ENCODE peak calls at places on chromosomes 13 and 19, in nine cellular contexts. B is breast epithelium; X is esophagus muscularis mucosa; E is CD8-positive, alpha-beta T cell; G is bronchial epithelial cell; Z is endodermal cell; N is tibial artery; F is aorta; W is neuronal stem cell. A is an unnamed sample.

GRCh38 chr19:46383846-46384245 is 29.5 kb downstream of the CCDC8 start:
- DNase-seq in N (no peak), X (no peak), E (no peak), B (no peak), F (no peak), W (no peak), G (no peak), Z (peak; percentile 32), A (no peak)

GRCh38 chr13:100398360-100398759 is 190.2 kb downstream of the GGACT start:
- DNase-seq in W (no peak), G (no peak), E (no peak), F (no peak), B (no peak), X (no peak), Z (no peak), N (no peak), A (no peak)

GRCh38 chr19:13790354-13790753 is 4.9 kb upstream of the ZSWIM4 start:
- DNase-seq in X (no peak), G (no peak), N (no peak), W (no peak), F (no peak), Z (no peak), E (peak; percentile 20), B (no peak), A (no peak)

GRCh38 chr13:63741029-63741813 is 2325.6 kb upstream of the PCDH20 start:
- DNase-seq in B (no peak), G (no peak), W (no peak), E (no peak), F (no peak), X (peak; percentile 75), Z (no peak), N (peak; percentile 52), A (no peak)

GRCh38 chr13:25978961-25979360 is 72.9 kb downstream of the SHISA2 start:
- DNase-seq in F (no peak), N (no peak), Z (no peak), X (no peak), G (no peak), E (no peak), W (no peak), B (no peak), A (no peak)

GRCh38 chr13:22866221-22866620 is 314.6 kb upstream of the SGCG start:
- DNase-seq in F (no peak), N (no peak), B (no peak), E (no peak), X (no peak), W (no peak), G (no peak), Z (no peak), A (no peak)

GRCh38 chr19:49851456-49852259 is 699 bp downstream of the PTOV1 start:
- DNase-seq in W (no peak), N (no peak), E (peak; percentile 33), Z (peak; percentile 90), B (no peak), F (no peak), X (no peak), G (no peak), A (no peak)

GRCh38 chr13:40120288-40120687 is 464.8 kb downstream of the COG6 start:
- DNase-seq in F (no peak), G (peak; percentile 6), B (no peak), N (no peak), Z (no peak), W (no peak), E (no peak), X (no peak), A (peak; percentile 25)

GRCh38 chr13:32178763-32179162 is 136.4 kb downstream of the ZAR1L start:
- DNase-seq in N (no peak), X (no peak), G (no peak), B (no peak), F (no peak), W (no peak), Z (no peak), E (no peak), A (no peak)

GRCh38 chr13:21616880-21617279 is 12.9 kb upstream of the MICU2 start:
- DNase-seq in E (no peak), W (no peak), Z (no peak), X (no peak), N (no peak), B (no peak), G (no peak), F (no peak), A (no peak)

GRCh38 chr13:109787135-109787954 is 962 bp upstream of the IRS2 start:
- DNase-seq in G (no peak), Z (peak; percentile 86), E (peak; percentile 35), X (peak; percentile 92), W (peak; percentile 69), B (no peak), F (no peak), N (no peak), A (peak; percentile 49)

GRCh38 chr19:3027981-3028304 is 1.1 kb downstream of the TLE2 start:
- DNase-seq in G (no peak), B (no peak), F (no peak), Z (no peak), X (no peak), N (no peak), E (no peak), W (no peak), A (no peak)
- H3K27me3 ChIP-seq in G (peaks cover 11% of the 10 kb centered on the region), B (no peaks in the 10 kb centered on the region), F (no peaks in the 10 kb centered on the region), Z (peaks cover 27% of the 10 kb centered on the region), X (no peaks in the 10 kb centered on the region), N (peaks cover 74% of the 10 kb centered on the region), E (no peaks in the 10 kb centered on the region), W (peaks cover 77% of the 10 kb centered on the region), A (peaks cover 4% of the 10 kb centered on the region)

DNA sequence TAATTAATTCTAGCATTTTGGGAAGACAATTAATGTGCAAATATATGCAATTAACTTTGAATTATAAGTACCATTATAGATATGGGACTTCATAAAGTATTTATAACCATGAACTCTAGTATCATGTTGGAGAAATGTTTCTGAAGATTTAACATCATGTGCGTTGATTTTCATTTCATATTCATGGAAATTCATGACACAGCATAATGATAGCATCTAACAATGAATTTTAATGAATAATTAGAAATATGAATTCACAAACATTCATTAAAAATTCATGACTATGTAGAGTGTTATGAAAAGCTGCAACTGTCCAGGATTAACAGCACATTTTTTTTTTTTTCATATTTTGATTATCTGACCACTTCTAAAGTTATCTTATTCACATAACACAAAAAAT is 70.1 kb upstream of the KLHL1 start:
- DNase-seq in X (no peak), W (no peak), B (no peak), F (no peak), N (no peak), G (no peak), E (no peak), Z (no peak), A (no peak)
- H3K27me3 ChIP-seq in X (no peaks in the 10 kb centered on the region), W (no peaks in the 10 kb centered on the region), B (no peaks in the 10 kb centered on the region), F (no peaks in the 10 kb centered on the region), N (no peaks in the 10 kb centered on the region), G (no peaks in the 10 kb centered on the region), E (no peaks in the 10 kb centered on the region), Z (no peaks in the 10 kb centered on the region), A (no peaks in the 10 kb centered on the region)

DNA sequence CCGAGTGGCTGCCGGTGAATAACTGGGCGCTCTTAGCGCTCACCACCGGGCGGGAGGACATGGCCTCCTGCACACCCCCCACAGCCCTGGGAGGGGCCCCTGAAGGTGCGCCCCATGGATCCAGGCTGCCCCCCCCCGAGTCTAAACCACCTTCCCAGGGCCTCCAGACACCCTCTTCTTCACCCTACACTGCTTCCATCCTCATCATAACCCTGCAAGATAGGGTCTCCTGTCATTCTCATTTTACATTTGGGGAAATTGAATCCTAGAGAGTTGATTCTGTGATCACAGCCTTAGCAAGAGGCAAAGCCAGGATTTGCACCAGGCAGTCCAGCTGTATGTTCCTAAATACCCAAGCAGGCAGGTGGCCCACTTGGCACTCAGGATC is 110.8 kb downstream of the PTPRS start:
- DNase-seq in G (no peak), E (no peak), N (no peak), F (no peak), B (no peak), X (no peak), W (no peak), Z (no peak), A (no peak)
- H3K27me3 ChIP-seq in G (no peaks in the 10 kb centered on the region), E (no peaks in the 10 kb centered on the region), N (no peaks in the 10 kb centered on the region), F (no peaks in the 10 kb centered on the region), B (no peaks in the 10 kb centered on the region), X (no peaks in the 10 kb centered on the region), W (no peaks in the 10 kb centered on the region), Z (no peaks in the 10 kb centered on the region), A (no peaks in the 10 kb centered on the region)

GRCh38 chr19:48591021-48591420 is 15.5 kb upstream of the SPACA4 start:
- DNase-seq in Z (no peak), N (no peak), X (no peak), B (no peak), W (no peak), G (no peak), F (no peak), E (no peak), A (no peak)

GRCh38 chr19:48587387-48587786 is 19.2 kb upstream of the SPACA4 start:
- DNase-seq in E (no peak), N (no peak), Z (no peak), B (no peak), F (no peak), W (no peak), G (no peak), X (no peak), A (no peak)

DNA sequence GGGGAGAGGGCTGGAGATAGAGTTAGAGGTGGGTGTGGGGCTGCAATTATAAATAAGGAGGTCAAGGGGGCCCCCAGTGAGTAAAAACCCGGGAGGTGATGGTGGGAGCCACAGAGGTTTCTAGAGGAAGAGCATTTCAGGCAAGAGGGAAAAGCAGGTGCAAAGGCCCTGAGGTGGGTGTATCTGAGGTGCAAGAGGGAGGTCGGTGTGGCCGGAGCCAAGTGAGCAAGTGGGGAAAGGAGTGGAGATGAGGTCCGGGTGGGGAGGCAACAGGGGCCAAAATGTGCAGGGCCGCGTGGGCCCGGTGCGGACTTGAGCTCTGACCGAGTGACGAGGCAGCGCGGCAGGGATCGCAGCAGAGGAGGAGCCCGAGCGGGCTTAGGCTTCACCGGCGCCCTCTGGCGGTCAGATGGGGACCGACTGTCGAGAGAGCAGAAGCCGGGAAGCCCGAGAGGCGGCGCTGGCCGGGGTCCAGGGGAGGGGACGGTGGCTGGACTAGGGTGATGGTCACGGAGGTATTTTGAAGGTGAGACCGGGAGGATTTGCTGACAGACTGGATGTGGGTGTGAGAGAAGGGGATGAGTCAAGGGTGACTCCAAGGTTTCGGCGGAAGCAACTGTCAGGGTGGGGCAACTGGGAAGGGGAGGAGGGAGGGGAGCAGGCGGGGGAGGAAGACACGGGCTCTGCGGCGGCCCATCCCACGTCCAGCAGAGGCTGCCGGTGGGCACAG is 17.7 kb upstream of the SPACA4 start:
- DNase-seq in E (peak; percentile 92), G (peak; percentile 96), N (peak; percentile 89), Z (peak; percentile 98), F (peak; percentile 95), X (peak; percentile 96), B (peak; percentile 86), W (peak; percentile 78), A (peak; percentile 98)
- H3K27me3 ChIP-seq in E (no peaks in the 10 kb centered on the region), G (no peaks in the 10 kb centered on the region), N (peaks cover 35% of the 10 kb centered on the region), Z (no peaks in the 10 kb centered on the region), F (no peaks in the 10 kb centered on the region), X (no peaks in the 10 kb centered on the region), B (no peaks in the 10 kb centered on the region), W (no peaks in the 10 kb centered on the region), A (no peaks in the 10 kb centered on the region)

GRCh38 chr19:56314584-56315075 is at the start of gene ZSCAN5A:
- DNase-seq in W (peak; percentile 97), E (peak; percentile 97), X (peak; percentile 99), B (peak; percentile 96), G (peak; percentile 82), F (peak; percentile 99), N (peak; percentile 98), Z (peak; percentile 97), A (peak; percentile 95)
- H3K27me3 ChIP-seq in W (no peaks in the 10 kb centered on the region), E (no peaks in the 10 kb centered on the region), X (no peaks in the 10 kb centered on the region), B (no peaks in the 10 kb centered on the region), G (no peaks in the 10 kb centered on the region), F (no peaks in the 10 kb centered on the region), N (no peaks in the 10 kb centered on the region), Z (no peaks in the 10 kb centered on the region), A (no peaks in the 10 kb centered on the region)

A was measured in mammary epithelial cell.